ENCODE peak calls at places on chromosomes 2 and 18, in nine cellular contexts. G is posterior vena cava; R is stimulated activated effector memory CD8-positive, alpha-beta T cell treated with anti-CD3 and anti-CD28 coated beads, Interleukin-12 subunit alpha, Interleukin-12 subunit beta, amount 100 ng/mL, for 72 hours; E is CD4-positive, alpha-beta T cell; H is NCI-H1092 treated with DMSO at 0.1 percent for 48 hours; I is A549; D is activated naive CD4-positive, alpha-beta T cell; U is H7; Z is HCT116. Y is an unnamed sample.

GRCh38 chr18:68763082-68763481 is 34.8 kb upstream of the CCDC102B start:
- DNase-seq in D (no peak), I (no peak), R (no peak), G (no peak), Z (no peak), U (no peak), E (no peak), H (no peak), Y (no peak)

GRCh38 chr2:157364257-157364974 is 38.8 kb upstream of the ERMN start:
- DNase-seq in I (no peak), U (no peak), H (no peak), Z (no peak), R (no peak), D (no peak), G (no peak), E (no peak), Y (no peak)

GRCh38 chr2:210557721-210558120 is 1.3 kb downstream of the CPS1 start:
- DNase-seq in I (no peak), G (no peak), H (no peak), E (no peak), R (no peak), Z (no peak), U (peak), D (no peak), Y (peak)

GRCh38 chr18:46939337-46939963 is 22.0 kb downstream of the KATNAL2 start:
- DNase-seq in G (no peak), U (no peak), H (no peak), I (no peak), D (no peak), R (no peak), Z (no peak), E (no peak), Y (no peak)

GRCh38 chr18:51171625-51172024 is 25.9 kb downstream of the MEX3C start:
- DNase-seq in U (no peak), E (no peak), Z (no peak), I (no peak), G (no peak), D (no peak), R (no peak), H (no peak), Y (no peak)

GRCh38 chr2:16389611-16390010 is 276.0 kb downstream of the CYRIA start:
- DNase-seq in Z (no peak), E (no peak), U (no peak), I (no peak), R (no peak), D (no peak), H (no peak), G (no peak), Y (no peak)

GRCh38 chr2:116987447-116987846 is 827.0 kb upstream of the DDX18 start:
- DNase-seq in G (no peak), D (no peak), U (no peak), R (no peak), H (no peak), E (no peak), Z (no peak), I (no peak), Y (no peak)

GRCh38 chr18:28112056-28112470 is 64.9 kb downstream of the CDH2 start:
- DNase-seq in Z (no peak), I (no peak), R (no peak), H (no peak), U (no peak), G (no peak), D (no peak), E (no peak), Y (no peak)

GRCh38 chr2:53913721-53914120 is 54.0 kb upstream of the GPR75 start:
- DNase-seq in E (no peak), U (peak), Z (no peak), D (no peak), H (no peak), G (no peak), R (no peak), I (no peak), Y (no peak)

GRCh38 chr2:219171231-219171651 is 1.4 kb upstream of the SLC23A3 start:
- DNase-seq in G (no peak), D (no peak), U (peak), I (peak), R (peak), Z (peak), E (no peak), H (no peak), Y (peak)

GRCh38 chr2:178860551-178860950 is 53.3 kb upstream of the TTN start:
- DNase-seq in I (no peak), E (no peak), R (no peak), G (no peak), H (no peak), Z (no peak), U (no peak), D (no peak), Y (no peak)

GRCh38 chr2:207474871-207475485 is 54.8 kb upstream of the CREB1 start:
- DNase-seq in Z (peak), E (peak), D (no peak), U (no peak), R (peak), H (peak), G (no peak), I (no peak), Y (no peak)

GRCh38 chr2:229689307-229689839 is 25.0 kb downstream of the DNER start:
- DNase-seq in I (no peak), G (no peak), H (no peak), U (no peak), R (no peak), E (no peak), D (no peak), Z (no peak), Y (no peak)

GRCh38 chr2:149339324-149339723 is 8.9 kb downstream of the LYPD6 start:
- DNase-seq in Z (no peak), D (no peak), E (no peak), H (no peak), I (no peak), R (no peak), U (no peak), G (no peak), Y (no peak)

GRCh38 chr2:221203846-221204245 is 368.3 kb downstream of the EPHA4 start:
- DNase-seq in D (no peak), R (no peak), I (no peak), Z (no peak), U (no peak), G (no peak), E (no peak), H (peak), Y (no peak)

GRCh38 chr2:173076557-173077345 is 1.1 kb downstream of the MAP3K20 start:
- DNase-seq in I (no peak), G (peak), E (no peak), Z (no peak), R (no peak), D (no peak), H (peak), U (peak), Y (no peak)

GRCh38 chr2:181810823-181811695 is 80.5 kb upstream of the ITPRID2 start:
- DNase-seq in R (no peak), U (no peak), I (peak), E (no peak), G (no peak), D (no peak), Z (peak), H (no peak), Y (no peak)

GRCh38 chr2:222127660-222128059 is 171.1 kb downstream of the PAX3 start:
- DNase-seq in H (no peak), D (no peak), R (no peak), Z (no peak), U (no peak), E (no peak), I (no peak), G (no peak), Y (no peak)

GRCh38 chr18:77206676-77207370 is 42.8 kb upstream of the GALR1 start:
- DNase-seq in I (no peak), R (no peak), U (no peak), D (no peak), G (peak), Z (no peak), E (no peak), H (no peak), Y (no peak)

GRCh38 chr18:55073116-55073515 is 113.9 kb upstream of the CCDC68 start:
- DNase-seq in Z (no peak), E (no peak), U (no peak), H (no peak), I (no peak), R (no peak), G (no peak), D (no peak), Y (no peak)

GRCh38 chr2:62046141-62046540 is 140.7 kb downstream of the COMMD1 start:
- DNase-seq in U (no peak), R (no peak), E (no peak), I (no peak), Z (no peak), G (no peak), H (no peak), D (no peak), Y (no peak)

GRCh38 chr18:73235491-73235890 is 367.7 kb upstream of the NETO1 start:
- DNase-seq in G (no peak), H (no peak), I (peak), E (no peak), D (no peak), R (no peak), Z (no peak), U (no peak), Y (no peak)

GRCh38 chr18:55592572-55592971 is 4.6 kb upstream of the TCF4 start:
- DNase-seq in I (no peak), H (no peak), U (no peak), G (no peak), Z (no peak), E (no peak), D (no peak), R (no peak), Y (no peak)

GRCh38 chr2:144650886-144651285 is 131.0 kb upstream of the ZEB2 start:
- DNase-seq in I (no peak), R (no peak), D (no peak), H (no peak), E (no peak), Z (no peak), U (no peak), G (no peak), Y (no peak)

GRCh38 chr18:27921904-27922541 is 254.9 kb downstream of the CDH2 start:
- DNase-seq in R (no peak), E (no peak), H (no peak), I (peak), U (no peak), Z (peak), G (no peak), D (no peak), Y (peak)

GRCh38 chr2:15867194-15868171 is 72.9 kb upstream of the MYCN start:
- DNase-seq in I (no peak), H (no peak), G (no peak), E (no peak), Z (no peak), U (no peak), R (no peak), D (no peak), Y (no peak)

GRCh38 chr2:97011977-97012569 is 25.7 kb upstream of the FAM178B start:
- DNase-seq in Z (peak), U (no peak), E (no peak), R (no peak), H (peak), I (peak), D (no peak), G (no peak), Y (no peak)

GRCh38 chr18:63132819-63133200 is 186.8 kb downstream of the BCL2 start:
- DNase-seq in R (no peak), H (no peak), I (no peak), U (no peak), E (no peak), Z (no peak), G (no peak), D (no peak), Y (no peak)

GRCh38 chr18:43092539-43092938 is 22.9 kb downstream of the RIT2 start:
- DNase-seq in R (no peak), E (no peak), Z (no peak), H (no peak), I (no peak), D (no peak), G (no peak), U (no peak), Y (no peak)